ENCODE peak calls at places on chromosomes 5 and 9, in ten cellular contexts. U is heart left ventricle; J is CD8-positive, alpha-beta T cell; Z is lower lobe of right lung; D is psoas muscle; E is PC-3; C is prostate gland; V is HepG2; T is transverse colon; N is vagina. S is an unnamed sample.

GRCh38 chr9:82254646-82255367 is 266.2 kb downstream of the SPATA31D1 start:
- DNase-seq in N (no peak), T (no peak), E (peak), U (no peak), Z (no peak), C (no peak), V (no peak), J (no peak), D (no peak), S (no peak)

GRCh38 chr5:159091596-159091995 is 8.1 kb downstream of the EBF1 start:
- DNase-seq in J (no peak), U (no peak), N (no peak), E (no peak), V (no peak), T (no peak), C (no peak), Z (no peak), D (no peak), S (no peak)

GRCh38 chr5:107289030-107289714 is 381.6 kb downstream of the EFNA5 start:
- DNase-seq in D (no peak), Z (no peak), V (no peak), T (no peak), E (no peak), C (no peak), J (no peak), N (no peak), U (no peak), S (no peak)

GRCh38 chr5:75611324-75612210 is at the start of gene ANKDD1B:
- DNase-seq in Z (peak), U (peak), T (peak), C (peak), D (peak), E (peak), V (no peak), N (no peak), J (no peak), S (peak)

GRCh38 chr9:2321523-2322148 is 300.0 kb upstream of the VLDLR start:
- DNase-seq in V (no peak), E (no peak), J (no peak), T (no peak), D (no peak), Z (no peak), C (no peak), U (no peak), N (no peak), S (no peak)

GRCh38 chr5:157059093-157059539 is at the start of gene HAVCR1:
- DNase-seq in N (no peak), C (no peak), V (peak), Z (no peak), E (no peak), U (no peak), D (no peak), T (no peak), J (no peak), S (no peak)

GRCh38 chr9:127838375-127839078 is 15.9 kb downstream of the ENG start:
- DNase-seq in Z (peak), D (peak), N (no peak), C (no peak), E (peak), U (peak), V (no peak), J (no peak), T (peak), S (peak)

GRCh38 chr5:140344683-140345423 is 1.6 kb downstream of the HBEGF start:
- DNase-seq in T (peak), V (no peak), C (no peak), N (no peak), U (no peak), J (no peak), E (peak), D (peak), Z (no peak), S (no peak)

GRCh38 chr5:145450286-145450969 is 384.7 kb downstream of the PRELID2 start:
- DNase-seq in Z (no peak), U (no peak), J (no peak), V (no peak), E (no peak), N (no peak), C (no peak), T (no peak), D (no peak), S (no peak)

GRCh38 chr9:90044263-90044662 is 439.5 kb downstream of the GADD45G start:
- DNase-seq in T (no peak), V (no peak), N (no peak), D (no peak), J (no peak), Z (no peak), C (no peak), E (peak), U (no peak), S (no peak)

GRCh38 chr5:77171141-77171910 is 39.2 kb upstream of the PDE8B start:
- DNase-seq in T (no peak), Z (no peak), D (no peak), N (no peak), C (no peak), E (no peak), U (no peak), J (no peak), V (no peak), S (no peak)

GRCh38 chr9:133797406-133798150 is 59.4 kb upstream of the SARDH start:
- DNase-seq in T (no peak), N (no peak), C (no peak), J (no peak), Z (no peak), E (no peak), U (no peak), V (no peak), D (no peak), S (no peak)
- H3K4me3 ChIP-seq in T (no peak), N (no peak), C (no peak), J (no peak), Z (no peak), E (no peak), U (no peak), V (no peak), D (no peak), S (no peak)

GRCh38 chr9:121604242-121604641 is 47.2 kb upstream of the DAB2IP start:
- DNase-seq in Z (peak), D (no peak), T (no peak), V (peak), E (no peak), U (no peak), J (no peak), C (no peak), N (no peak), S (peak)
- H3K27ac ChIP-seq in Z (no peak), D (peak), T (no peak), V (peak), E (no peak), U (peak), J (no peak), C (no peak), N (no peak), S (no peak)

GRCh38 chr9:95910770-95911340 is 35.4 kb downstream of the ERCC6L2 start:
- DNase-seq in J (no peak), U (no peak), N (no peak), C (no peak), T (no peak), V (peak), E (no peak), D (no peak), Z (no peak), S (no peak)

GRCh38 chr9:95903398-95903797 is 27.9 kb downstream of the ERCC6L2 start:
- DNase-seq in J (no peak), E (no peak), N (no peak), U (no peak), Z (no peak), V (no peak), T (no peak), D (no peak), C (no peak), S (no peak)

GRCh38 chr9:95912773-95913172 is 37.3 kb downstream of the ERCC6L2 start:
- DNase-seq in C (no peak), V (no peak), Z (no peak), U (no peak), D (no peak), E (no peak), J (no peak), T (no peak), N (no peak), S (no peak)

GRCh38 chr9:95910023-95910706 is 34.7 kb downstream of the ERCC6L2 start:
- DNase-seq in C (no peak), T (no peak), Z (no peak), J (no peak), E (peak), U (no peak), N (no peak), V (no peak), D (no peak), S (no peak)

DNA sequence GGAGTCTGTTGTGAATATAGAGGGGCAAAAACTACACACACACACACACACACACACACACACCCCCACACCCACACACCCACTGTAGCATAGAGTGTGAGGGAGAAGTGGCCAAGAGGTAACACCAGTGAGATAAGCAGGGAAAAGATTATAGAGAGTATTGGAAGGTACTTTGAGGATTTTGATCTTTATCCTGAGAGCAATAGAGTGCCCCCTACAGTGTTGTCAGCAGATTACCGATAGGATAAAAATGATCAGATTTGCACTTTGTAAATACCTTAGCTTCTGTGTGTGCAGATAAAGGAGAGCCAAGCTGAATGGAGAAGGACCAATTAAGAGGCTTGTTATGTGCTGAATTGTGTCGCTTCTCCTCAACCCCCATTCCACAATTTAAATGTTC is 32.3 kb downstream of the ERCC6L2 start:
- DNase-seq in Z (no peak), E (no peak), T (no peak), V (no peak), N (no peak), J (no peak), U (no peak), C (no peak), D (no peak), S (no peak)
- TF ChIP-seq CTCF in Z (no peak), E (peak), T (no peak), V (no peak), N (no peak), J (peak), U (no peak), C (no peak), D (no peak), S (no peak)

GRCh38 chr9:130837644-130838043 is 2.6 kb downstream of the ABL1 start:
- DNase-seq in E (no peak), U (no peak), T (no peak), C (no peak), V (no peak), D (no peak), J (no peak), Z (no peak), N (no peak), S (no peak)
- H3K4me3 ChIP-seq in E (peak), U (peak), T (peak), C (no peak), V (peak), D (peak), J (no peak), Z (peak), N (peak), S (peak)

S was measured in tibial artery.